ENCODE peak calls at places on chromosomes 7 and 10, in nine cellular contexts. Y is NCI-H2227 treated with DMSO at 0.1 percent for 48 hours, B is H54, X is G401, T is EL, P is NCI-H748 treated with DMSO at 0.1 percent for 48 hours, N is ovary, I is RCC 7860, O is NCI-H345. F is an unnamed sample.

GRCh38 chr7:71005109-71005508 is 126.8 kb upstream of the GALNT17 start:
- DNase-seq in O (no peak), P (no peak), B (no peak), I (no peak), T (no peak), N (no peak), X (no peak), Y (no peak), F (no peak)

GRCh38 chr7:43110790-43111362 is 1.6 kb upstream of the HECW1 start:
- DNase-seq in I (no peak), Y (no peak), T (no peak), O (no peak), X (no peak), N (no peak), B (no peak), P (no peak), F (no peak)

GRCh38 chr7:100544949-100545635 is 6.1 kb downstream of the AGFG2 start:
- DNase-seq in B (no peak), I (no peak), Y (no peak), X (peak), N (no peak), P (no peak), T (no peak), O (no peak), F (peak)

GRCh38 chr7:98135984-98136383 is 29.3 kb downstream of the LMTK2 start:
- DNase-seq in O (no peak), X (no peak), N (no peak), B (no peak), P (no peak), T (no peak), I (no peak), Y (no peak), F (no peak)

GRCh38 chr7:21996641-21997040 is 50.9 kb upstream of the CDCA7L start:
- DNase-seq in P (no peak), X (no peak), N (no peak), I (no peak), B (no peak), O (no peak), Y (no peak), T (peak), F (peak)

GRCh38 chr7:103988468-103989199 is 824 bp downstream of the RELN start:
- DNase-seq in Y (no peak), I (no peak), X (peak), O (peak), T (peak), P (no peak), B (no peak), N (no peak), F (no peak)

GRCh38 chr7:108492742-108493141 is 33.2 kb downstream of the PNPLA8 start:
- DNase-seq in N (no peak), X (no peak), I (peak), Y (no peak), T (no peak), B (no peak), O (no peak), P (no peak), F (peak)

GRCh38 chr7:26156454-26157365 is 4.7 kb downstream of the NFE2L3 start:
- DNase-seq in O (no peak), T (peak), X (no peak), P (no peak), Y (no peak), I (peak), N (no peak), B (peak), F (peak)

GRCh38 chr10:3635697-3636096 is 149.3 kb downstream of the KLF6 start:
- DNase-seq in X (no peak), O (peak), Y (no peak), N (no peak), T (no peak), B (no peak), I (no peak), P (peak), F (peak)

GRCh38 chr7:102125127-102125561 is 161.5 kb upstream of the SH2B2 start:
- DNase-seq in N (no peak), I (peak), O (no peak), X (peak), T (peak), P (no peak), Y (no peak), B (peak), F (peak)

GRCh38 chr10:46235705-46236536 is 50.9 kb upstream of the ANTXRL start:
- DNase-seq in I (no peak), P (no peak), X (no peak), T (no peak), B (no peak), Y (no peak), O (no peak), N (no peak), F (peak)

GRCh38 chr7:77933394-77933793 is 134.8 kb downstream of the PHTF2 start:
- DNase-seq in X (no peak), N (no peak), I (no peak), O (no peak), Y (no peak), T (peak), P (no peak), B (peak), F (no peak)

GRCh38 chr7:142873281-142873784 is 12.2 kb downstream of the TRPV6 start:
- DNase-seq in O (no peak), N (no peak), P (no peak), B (peak), Y (no peak), T (peak), I (no peak), X (no peak), F (no peak)

GRCh38 chr10:95694665-95695064 is 938 bp upstream of the TCTN3 start:
- DNase-seq in O (no peak), B (no peak), Y (no peak), I (no peak), N (peak), X (no peak), P (no peak), T (no peak), F (no peak)